ENCODE peak calls at places on chromosomes 12 and 14, in five cellular contexts. T, L, Z, W and J are unnamed samples.
A peak's percentile ranks its signal among the peaks of the same experiment; 100 is the strongest.

GRCh38 chr12:98355322-98355721 is 160.1 kb upstream of the TMPO start:
- DNase-seq in T (no peak), L (peak; percentile 76), Z (peak; percentile 38), W (no peak), J (no peak)

GRCh38 chr14:103123128-103123633 is at the start of gene TNFAIP2:
- DNase-seq in T (no peak), L (no peak), Z (peak; percentile 64), W (peak; percentile 92), J (peak; percentile 82)

GRCh38 chr14:100417466-100417865 is 94.3 kb downstream of the SLC25A47 start:
- DNase-seq in T (peak; percentile 83), L (peak; percentile 64), Z (peak; percentile 97), W (peak; percentile 72), J (peak; percentile 68)

GRCh38 chr14:23561873-23562821 is 5.4 kb downstream of the AP1G2 start:
- DNase-seq in T (no peak), L (no peak), Z (no peak), W (no peak), J (no peak)

GRCh38 chr12:30792648-30793499 is 38.1 kb upstream of the CAPRIN2 start:
- DNase-seq in T (no peak), L (no peak), Z (peak; percentile 73), W (no peak), J (no peak)

GRCh38 chr14:85471156-85471555 is 58.8 kb upstream of the FLRT2 start:
- DNase-seq in T (no peak), L (no peak), Z (peak; percentile 64), W (no peak), J (no peak)

GRCh38 chr14:35853225-35853624 is 27.1 kb downstream of the BRMS1L start:
- DNase-seq in T (no peak), L (no peak), Z (no peak), W (no peak), J (no peak)

GRCh38 chr12:120874547-120875245 is 29.5 kb downstream of the SPPL3 start:
- DNase-seq in T (no peak), L (no peak), Z (no peak), W (no peak), J (no peak)

GRCh38 chr12:21695896-21696295 is 38.3 kb upstream of the LDHB start:
- DNase-seq in T (no peak), L (no peak), Z (peak; percentile 23), W (no peak), J (no peak)

GRCh38 chr14:25006961-25007795 is 42.8 kb downstream of the STXBP6 start:
- DNase-seq in T (no peak), L (peak; percentile 71), Z (peak; percentile 97), W (no peak), J (no peak)

GRCh38 chr14:83559721-83560120 is 1970.2 kb upstream of the FLRT2 start:
- DNase-seq in T (no peak), L (no peak), Z (peak; percentile 4), W (no peak), J (no peak)

GRCh38 chr14:51014086-51014485 is 69.8 kb upstream of the PYGL start:
- DNase-seq in T (no peak), L (no peak), Z (peak; percentile 93), W (no peak), J (peak; percentile 59)

GRCh38 chr14:75548544-75548943 is 26.3 kb downstream of the BATF start:
- DNase-seq in T (no peak), L (no peak), Z (peak; percentile 58), W (no peak), J (no peak)

GRCh38 chr12:9651265-9651729 is 18.2 kb upstream of the CLEC2D start:
- DNase-seq in T (no peak), L (no peak), Z (peak; percentile 76), W (peak; percentile 72), J (no peak)

GRCh38 chr12:117390866-117391265 is 29.4 kb upstream of the NOS1 start:
- DNase-seq in T (no peak), L (no peak), Z (no peak), W (no peak), J (peak; percentile 2)

GRCh38 chr12:68158427-68158826 is 1.1 kb downstream of the IFNG start:
- DNase-seq in T (no peak), L (no peak), Z (peak; percentile 29), W (no peak), J (no peak)

GRCh38 chr14:90489916-90490726 is 93.3 kb downstream of the CALM1 start:
- DNase-seq in T (no peak), L (no peak), Z (peak; percentile 37), W (no peak), J (no peak)

GRCh38 chr14:103416916-103417315 is 31.7 kb downstream of the MARK3 start:
- DNase-seq in T (no peak), L (no peak), Z (no peak), W (no peak), J (no peak)

GRCh38 chr12:124428792-124429281 is 133.9 kb downstream of the RFLNA start:
- DNase-seq in T (no peak), L (no peak), Z (peak; percentile 59), W (no peak), J (no peak)

GRCh38 chr12:124426594-124427550 is 132.0 kb downstream of the RFLNA start:
- DNase-seq in T (no peak), L (no peak), Z (no peak), W (no peak), J (no peak)

GRCh38 chr12:124428136-124428791 is 133.4 kb downstream of the RFLNA start:
- DNase-seq in T (no peak), L (no peak), Z (peak; percentile 96), W (no peak), J (no peak)

GRCh38 chr12:124430491-124430890 is 135.6 kb downstream of the RFLNA start:
- DNase-seq in T (no peak), L (no peak), Z (no peak), W (no peak), J (no peak)

GRCh38 chr12:124429535-124429934 is 134.6 kb downstream of the RFLNA start:
- DNase-seq in T (no peak), L (no peak), Z (no peak), W (no peak), J (no peak)
- H3K4me1 ChIP-seq in T (no peaks in the 10 kb centered on the region), L (no peaks in the 10 kb centered on the region), Z (peaks cover 18% of the 10 kb centered on the region), W (peaks cover 64% of the 10 kb centered on the region), J (no peaks in the 10 kb centered on the region)

GRCh38 chr14:49971156-49972141 is 78.6 kb downstream of the ARF6 start:
- DNase-seq in T (no peak), L (no peak), Z (no peak), W (no peak), J (no peak)
- H3K4me3 ChIP-seq in T (no peak overlapping the region), L (peak overlapping the region; percentile 3), Z (peak overlapping the region; percentile 60), W (no peak overlapping the region), J (no peak overlapping the region)

DNA sequence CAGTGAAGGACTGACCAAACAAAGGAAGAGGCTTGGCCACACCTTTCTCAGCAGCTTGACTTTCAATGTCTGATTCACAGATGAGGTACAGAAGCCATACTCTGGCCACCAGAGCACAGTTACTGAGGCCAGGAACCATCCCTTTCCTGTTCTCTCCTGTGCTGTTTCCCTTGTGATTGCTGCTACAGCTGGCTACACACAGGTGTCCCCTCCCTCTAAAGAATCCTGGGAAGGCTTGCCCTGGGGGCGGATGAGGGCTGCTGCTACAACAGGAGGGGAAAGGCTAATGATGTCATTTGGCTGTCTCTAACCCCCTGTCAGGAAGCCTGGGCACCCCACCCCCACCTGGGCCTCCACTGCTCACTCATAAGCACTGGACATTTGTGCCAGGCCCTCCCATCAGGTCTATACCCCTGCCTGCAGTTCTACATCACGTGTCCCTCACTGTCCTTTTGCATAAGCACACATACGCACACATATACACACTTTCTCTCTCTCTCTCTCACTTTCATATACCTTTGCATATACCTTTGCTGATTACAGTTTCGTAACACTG is 41.3 kb downstream of the PRPF40B start:
- DNase-seq in T (no peak), L (no peak), Z (peak; percentile 16), W (peak; percentile 57), J (no peak)
- H3K4me1 ChIP-seq in T (peaks cover 41% of the 10 kb centered on the region), L (peaks cover 10% of the 10 kb centered on the region), Z (peaks cover 35% of the 10 kb centered on the region), W (peaks cover 89% of the 10 kb centered on the region), J (no peaks in the 10 kb centered on the region)

DNA sequence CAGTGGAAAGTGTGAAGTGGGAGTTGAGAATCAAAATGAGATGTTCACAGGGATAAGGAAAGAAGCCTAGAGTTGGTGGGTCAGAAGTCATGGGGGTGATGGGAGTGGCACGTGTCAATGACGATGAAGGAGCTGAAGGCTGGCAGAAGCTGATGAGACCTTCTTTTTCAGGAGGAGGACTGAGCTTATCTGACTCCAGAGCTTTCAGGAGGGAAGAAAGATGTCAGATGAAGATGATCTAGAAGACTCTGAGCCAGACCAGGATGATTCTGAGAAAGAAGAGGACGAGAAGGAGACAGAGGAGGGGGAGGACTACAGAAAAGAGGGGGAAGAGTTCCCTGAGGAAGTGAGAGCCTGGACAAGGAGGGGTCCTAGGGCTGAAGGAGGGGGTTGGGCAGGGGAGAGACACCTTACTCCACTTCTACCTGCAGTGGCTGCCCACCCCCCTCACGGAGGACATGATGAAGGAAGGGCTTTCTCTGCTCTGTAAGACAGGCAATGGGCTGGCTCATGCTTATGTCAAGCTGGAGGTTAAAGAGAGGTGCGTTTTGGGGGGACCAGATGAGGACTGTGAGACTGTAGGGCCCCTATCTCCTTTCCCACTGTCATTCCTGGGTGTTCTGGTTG is 905 bp downstream of the LRRC23 start:
- DNase-seq in T (no peak), L (no peak), Z (no peak), W (peak; percentile 55), J (no peak)
- H3K4me3 ChIP-seq in T (no peak overlapping the region), L (peak overlapping the region; percentile 99), Z (peak overlapping the region; percentile 97), W (no peak overlapping the region), J (no peak overlapping the region)

GRCh38 chr14:68474741-68475140 is 318.1 kb downstream of the ZFP36L1 start:
- DNase-seq in T (no peak), L (no peak), Z (no peak), W (no peak), J (no peak)
- H3K4me1 ChIP-seq in T (peaks cover 9% of the 10 kb centered on the region), L (peaks cover 34% of the 10 kb centered on the region), Z (peaks cover 30% of the 10 kb centered on the region), W (peaks cover 20% of the 10 kb centered on the region), J (no peaks in the 10 kb centered on the region)